ENCODE peak calls at places on chromosome 18, in seven cellular contexts. Z is adrenal gland, W is AG08395, Y is Right ventricle myocardium superior, O is heart left ventricle, M is epithelial cell of proximal tubule, S is NCI-H2081. H is an unnamed sample.
A peak's percentile ranks its signal among the peaks of the same experiment; 100 is the strongest.

GRCh38 chr18:33928226-33928625 is 296.5 kb downstream of the NOL4 start:
- DNase-seq in Z (no peak), W (no peak), Y (no peak), O (no peak), M (peak; percentile 6), S (no peak), H (no peak)

GRCh38 chr18:25123438-25124225 is 228.3 kb downstream of the ZNF521 start:
- DNase-seq in Z (no peak), W (no peak), Y (no peak), O (no peak), M (no peak), S (no peak), H (no peak)

GRCh38 chr18:35750929-35751328 is 169.4 kb downstream of the GALNT1 start:
- DNase-seq in Z (no peak), W (no peak), Y (no peak), O (no peak), M (no peak), S (no peak), H (no peak)

GRCh38 chr18:57585846-57586242 is 658 bp downstream of the FECH start:
- DNase-seq in Z (no peak), W (no peak), Y (no peak), O (no peak), M (no peak), S (no peak), H (no peak)

GRCh38 chr18:35347991-35348390 is 3.8 kb upstream of the ZNF24 start:
- DNase-seq in Z (no peak), W (no peak), Y (no peak), O (no peak), M (no peak), S (no peak), H (no peak)

GRCh38 chr18:48928787-48929186 is 22.0 kb downstream of the SMAD7 start:
- DNase-seq in Z (peak; percentile 61), W (no peak), Y (peak; percentile 85), O (peak; percentile 85), M (no peak), S (peak; percentile 56), H (no peak)

GRCh38 chr18:12839526-12840196 is 44.4 kb downstream of the PTPN2 start:
- DNase-seq in Z (peak; percentile 12), W (peak; percentile 15), Y (no peak), O (no peak), M (no peak), S (no peak), H (peak; percentile 71)

GRCh38 chr18:9838144-9838877 is 47.5 kb upstream of the TXNDC2 start:
- DNase-seq in Z (no peak), W (peak; percentile 73), Y (peak; percentile 57), O (peak; percentile 71), M (peak; percentile 39), S (peak; percentile 60), H (no peak)

GRCh38 chr18:1659190-1659589 is 754.5 kb downstream of the ADCYAP1 start:
- DNase-seq in Z (no peak), W (no peak), Y (no peak), O (no peak), M (peak; percentile 23), S (no peak), H (no peak)

GRCh38 chr18:33495278-33495677 is 54.8 kb upstream of the CCDC178 start:
- DNase-seq in Z (peak; percentile 1), W (no peak), Y (no peak), O (no peak), M (peak; percentile 12), S (peak; percentile 47), H (no peak)

GRCh38 chr18:7733642-7734041 is 166.5 kb downstream of the PTPRM start:
- DNase-seq in Z (no peak), W (no peak), Y (no peak), O (no peak), M (no peak), S (no peak), H (no peak)

GRCh38 chr18:59189746-59190145 is 30.2 kb upstream of the GRP start:
- DNase-seq in Z (no peak), W (peak; percentile 14), Y (no peak), O (no peak), M (no peak), S (no peak), H (no peak)

GRCh38 chr18:48638451-48638850 is 99.6 kb downstream of the CTIF start:
- DNase-seq in Z (no peak), W (no peak), Y (no peak), O (no peak), M (no peak), S (no peak), H (no peak)

GRCh38 chr18:8949206-8949605 is 153.3 kb upstream of the NDUFV2 start:
- DNase-seq in Z (no peak), W (peak; percentile 37), Y (no peak), O (no peak), M (no peak), S (no peak), H (no peak)

GRCh38 chr18:46053368-46054095 is 18.5 kb downstream of the PSTPIP2 start:
- DNase-seq in Z (no peak), W (peak; percentile 44), Y (no peak), O (no peak), M (no peak), S (no peak), H (no peak)

GRCh38 chr18:2914185-2914584 is 67.4 kb downstream of the EMILIN2 start:
- DNase-seq in Z (no peak), W (no peak), Y (peak; percentile 66), O (peak; percentile 52), M (no peak), S (no peak), H (no peak)